ENCODE peak calls at places on chromosomes 11 and 22, in six cellular contexts. L is mammary epithelial cell, Z is mesenchymal stem cell, E is IMR-90, F is A549, G is lower lobe of right lung. T is an unnamed sample.

GRCh38 chr11:63889344-63889743 is 27.6 kb downstream of the RCOR2 start:
- DNase-seq in L (peak), Z (no peak), E (no peak), F (no peak), G (no peak), T (peak)

GRCh38 chr11:3165152-3165705 is at the start of gene OSBPL5:
- DNase-seq in L (peak), Z (peak), E (peak), F (peak), G (peak), T (no peak)

GRCh38 chr11:67022341-67022933 is 497 bp upstream of the SYT12 start:
- DNase-seq in L (peak), Z (no peak), E (peak), F (peak), G (no peak), T (no peak)

GRCh38 chr11:72048718-72049460 is 31.5 kb downstream of the NUMA1 start:
- DNase-seq in L (no peak), Z (no peak), E (no peak), F (no peak), G (no peak), T (no peak)

GRCh38 chr11:95832763-95833162 is 42.5 kb downstream of the CEP57 start:
- DNase-seq in L (no peak), Z (peak), E (peak), F (no peak), G (no peak), T (no peak)

GRCh38 chr22:40855104-40855959 is 1.1 kb downstream of the ST13 start:
- DNase-seq in L (peak), Z (peak), E (no peak), F (no peak), G (no peak), T (no peak)

GRCh38 chr11:59208956-59209355 is 3.8 kb downstream of the MPEG1 start:
- DNase-seq in L (peak), Z (no peak), E (peak), F (no peak), G (no peak), T (no peak)

GRCh38 chr22:49356428-49356827 is 471.2 kb downstream of the BRD1 start:
- DNase-seq in L (no peak), Z (no peak), E (no peak), F (no peak), G (no peak), T (no peak)

GRCh38 chr11:79266391-79266790 is 174.4 kb downstream of the TENM4 start:
- DNase-seq in L (no peak), Z (no peak), E (no peak), F (no peak), G (no peak), T (no peak)

GRCh38 chr11:98090861-98091575 is 929.7 kb upstream of the CNTN5 start:
- DNase-seq in L (no peak), Z (peak), E (no peak), F (no peak), G (no peak), T (no peak)

GRCh38 chr11:66335531-66336233 is 552 bp downstream of the RIN1 start:
- DNase-seq in L (peak), Z (peak), E (peak), F (no peak), G (peak), T (no peak)

GRCh38 chr11:60957188-60957587 is 5.2 kb upstream of the SLC15A3 start:
- DNase-seq in L (peak), Z (no peak), E (no peak), F (no peak), G (no peak), T (peak)

GRCh38 chr11:46896719-46897406 is 21.5 kb downstream of the LRP4 start:
- DNase-seq in L (peak), Z (peak), E (peak), F (peak), G (no peak), T (no peak)

GRCh38 chr11:12287009-12287373 is 90.4 kb upstream of the PARVA start:
- DNase-seq in L (peak), Z (peak), E (peak), F (peak), G (no peak), T (peak)

GRCh38 chr11:83680351-83680750 is 394.2 kb upstream of the CCDC90B start:
- DNase-seq in L (no peak), Z (no peak), E (no peak), F (no peak), G (no peak), T (no peak)

GRCh38 chr22:23183107-23183698 is 2.9 kb downstream of the BCR start:
- DNase-seq in L (peak), Z (peak), E (peak), F (no peak), G (peak), T (no peak)

GRCh38 chr11:554824-555499 is 5.6 kb downstream of the LMNTD2 start:
- DNase-seq in L (peak), Z (peak), E (no peak), F (peak), G (peak), T (no peak)

DNA sequence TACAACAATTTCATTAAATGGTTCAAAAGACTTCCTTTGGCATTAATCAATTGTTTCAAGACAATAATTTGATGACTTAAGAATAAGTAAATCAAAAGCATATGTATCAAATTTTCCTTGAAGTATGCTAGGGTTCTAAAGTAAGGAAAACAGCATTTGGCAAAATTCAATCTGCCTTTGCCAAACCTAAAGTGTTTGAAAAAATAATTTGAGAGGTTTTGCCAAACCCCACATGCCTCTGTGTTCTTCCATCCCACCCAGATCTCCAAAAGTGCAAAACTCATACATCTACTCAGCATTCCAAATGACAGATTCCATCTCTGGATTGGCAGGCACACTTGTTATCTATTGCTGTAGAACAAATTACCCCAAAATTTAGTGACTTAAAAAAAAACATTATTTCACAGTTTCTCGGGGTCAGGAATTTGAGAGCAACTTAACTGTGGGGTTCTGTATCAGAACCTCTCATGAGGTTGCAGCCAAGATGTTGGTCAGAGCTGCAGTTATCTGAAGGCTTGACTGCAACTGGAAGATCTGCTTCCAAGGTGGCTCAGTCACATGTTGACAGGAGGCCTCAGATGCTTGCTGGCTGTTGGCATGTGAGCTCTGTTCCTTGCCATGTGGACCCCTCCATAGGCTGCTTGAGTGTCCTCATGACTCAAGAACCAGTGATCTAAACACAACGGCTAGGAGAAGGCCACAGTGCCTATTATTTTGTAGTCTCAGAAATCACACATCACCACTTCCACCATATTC is 100.6 kb upstream of the ARHGAP42 start:
- DNase-seq in L (no peak), Z (no peak), E (no peak), F (no peak), G (no peak), T (no peak)
- H3K27ac ChIP-seq in L (no peak), Z (no peak), E (no peak), F (no peak), G (no peak), T (no peak)

DNA sequence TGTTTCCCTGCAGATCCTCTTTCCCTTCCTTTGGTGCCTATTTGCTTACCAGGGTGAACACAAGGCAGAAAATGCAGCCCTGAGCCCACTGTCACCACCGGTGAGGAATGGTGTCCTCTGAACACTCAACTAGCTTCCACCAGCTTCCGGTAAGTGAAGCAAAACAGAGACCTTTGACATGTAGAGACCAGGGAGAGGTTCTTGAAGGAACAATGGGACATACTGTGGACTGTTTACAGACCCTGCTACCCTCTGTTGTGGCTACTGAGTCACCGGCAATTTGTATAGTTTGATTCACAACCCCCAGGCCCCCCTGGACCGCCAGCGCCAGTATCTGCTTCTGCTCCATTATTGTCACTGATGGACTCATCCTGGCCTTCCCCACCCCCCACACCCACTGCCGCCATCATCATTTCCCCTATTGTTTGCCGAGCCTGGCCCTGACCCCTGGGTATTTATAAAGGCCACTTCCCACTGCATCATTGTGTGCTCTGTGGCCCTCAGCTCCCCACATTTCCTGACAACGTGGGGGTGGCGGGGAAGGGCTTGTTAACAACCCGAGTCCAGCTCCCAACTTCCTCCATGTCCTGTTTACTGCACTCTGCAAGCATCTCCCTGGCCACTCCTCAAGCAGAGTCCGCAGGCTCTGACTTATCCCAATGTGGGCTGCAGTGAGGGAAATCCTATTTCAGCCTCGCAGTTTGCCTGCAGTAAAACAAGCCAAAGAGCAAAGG is 252.9 kb downstream of the ETS1 start:
- DNase-seq in L (no peak), Z (no peak), E (no peak), F (no peak), G (peak), T (no peak)
- H3K27ac ChIP-seq in L (no peak), Z (no peak), E (no peak), F (no peak), G (peak), T (no peak)

DNA sequence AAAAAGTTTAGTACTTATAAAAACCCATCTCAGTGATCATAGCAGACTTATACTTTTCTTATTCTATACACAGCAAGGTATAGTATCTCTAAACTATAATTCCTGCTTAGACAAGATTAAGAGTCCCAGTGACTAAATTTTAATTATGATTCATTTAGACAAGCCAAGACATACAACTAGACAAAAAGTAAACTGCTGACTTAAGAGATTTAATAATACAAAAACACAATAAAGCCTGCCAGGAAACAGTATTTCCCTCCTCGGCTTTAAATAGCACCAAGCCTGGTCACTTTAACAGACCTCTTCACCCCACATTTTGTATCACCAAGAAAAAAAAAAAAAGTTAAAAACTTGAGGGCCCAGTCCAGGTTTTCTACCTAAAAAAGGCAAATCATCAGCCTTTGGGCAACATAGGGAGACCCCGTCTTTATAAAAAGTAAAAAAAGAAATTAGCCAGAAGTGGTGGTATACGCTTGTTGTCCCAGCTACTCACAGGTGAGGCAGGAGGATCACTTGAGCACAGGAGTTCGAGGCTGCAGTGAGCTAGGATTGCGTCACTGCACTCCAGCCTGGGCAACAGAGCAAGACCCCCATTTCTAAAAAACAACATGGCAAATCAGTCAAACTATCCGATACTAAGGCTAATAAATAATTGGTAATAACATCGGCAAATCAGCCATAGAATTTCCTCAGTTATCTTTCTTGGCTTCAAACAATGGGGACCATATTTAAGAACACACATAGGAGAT is 53.8 kb downstream of the SIK3 start:
- DNase-seq in L (peak), Z (no peak), E (no peak), F (no peak), G (no peak), T (no peak)
- H3K27ac ChIP-seq in L (no peak), Z (no peak), E (no peak), F (no peak), G (no peak), T (no peak)

GRCh38 chr11:9613118-9613829 is 39.8 kb downstream of the WEE1 start:
- DNase-seq in L (peak), Z (peak), E (peak), F (peak), G (peak), T (no peak)
- H3K27ac ChIP-seq in L (peak), Z (peak), E (peak), F (peak), G (peak), T (peak)

GRCh38 chr11:45846174-45846675 is 1.1 kb upstream of the CRY2 start:
- DNase-seq in L (no peak), Z (no peak), E (no peak), F (no peak), G (no peak), T (no peak)
- H3K27ac ChIP-seq in L (peak), Z (no peak), E (no peak), F (no peak), G (peak), T (no peak)

DNA sequence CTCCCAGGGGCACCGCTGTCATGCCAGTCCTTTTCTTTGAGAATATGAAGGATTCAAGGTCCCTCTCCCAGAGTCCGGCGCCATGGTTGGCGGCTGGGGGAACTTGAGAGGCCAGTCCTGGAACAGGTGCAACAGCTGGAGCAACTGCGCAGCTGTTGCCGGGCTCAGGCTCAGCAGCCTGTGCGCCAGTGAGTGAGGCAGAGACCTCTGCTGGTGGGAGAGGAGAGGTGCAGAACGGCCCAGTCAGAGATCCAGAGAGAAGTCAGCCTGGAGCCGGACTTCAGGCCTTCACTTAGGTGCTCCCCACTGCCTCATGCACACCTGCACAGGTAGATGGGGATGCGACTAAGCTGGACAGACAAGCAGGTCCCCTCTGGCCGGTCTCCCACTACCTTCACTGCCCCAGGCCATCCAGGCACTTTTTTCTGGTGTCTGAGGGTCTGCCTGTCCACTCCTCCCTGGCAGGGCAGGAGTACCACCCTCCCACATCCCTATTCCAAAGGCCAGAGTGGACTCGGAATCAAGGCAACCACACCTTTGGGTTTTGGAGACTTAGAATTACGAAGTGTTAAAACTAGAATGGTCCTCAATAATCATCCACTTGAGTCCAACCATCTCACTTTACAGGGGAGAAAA is 4.6 kb downstream of the CHRDL2 start:
- DNase-seq in L (peak), Z (peak), E (peak), F (peak), G (peak), T (peak)
- H3K27ac ChIP-seq in L (no peak), Z (no peak), E (peak), F (peak), G (no peak), T (no peak)

GRCh38 chr11:129631201-129631600 is 184.4 kb upstream of the TMEM45B start:
- DNase-seq in L (no peak), Z (no peak), E (no peak), F (no peak), G (no peak), T (no peak)
- H3K27ac ChIP-seq in L (no peak), Z (no peak), E (no peak), F (no peak), G (no peak), T (no peak)

DNA sequence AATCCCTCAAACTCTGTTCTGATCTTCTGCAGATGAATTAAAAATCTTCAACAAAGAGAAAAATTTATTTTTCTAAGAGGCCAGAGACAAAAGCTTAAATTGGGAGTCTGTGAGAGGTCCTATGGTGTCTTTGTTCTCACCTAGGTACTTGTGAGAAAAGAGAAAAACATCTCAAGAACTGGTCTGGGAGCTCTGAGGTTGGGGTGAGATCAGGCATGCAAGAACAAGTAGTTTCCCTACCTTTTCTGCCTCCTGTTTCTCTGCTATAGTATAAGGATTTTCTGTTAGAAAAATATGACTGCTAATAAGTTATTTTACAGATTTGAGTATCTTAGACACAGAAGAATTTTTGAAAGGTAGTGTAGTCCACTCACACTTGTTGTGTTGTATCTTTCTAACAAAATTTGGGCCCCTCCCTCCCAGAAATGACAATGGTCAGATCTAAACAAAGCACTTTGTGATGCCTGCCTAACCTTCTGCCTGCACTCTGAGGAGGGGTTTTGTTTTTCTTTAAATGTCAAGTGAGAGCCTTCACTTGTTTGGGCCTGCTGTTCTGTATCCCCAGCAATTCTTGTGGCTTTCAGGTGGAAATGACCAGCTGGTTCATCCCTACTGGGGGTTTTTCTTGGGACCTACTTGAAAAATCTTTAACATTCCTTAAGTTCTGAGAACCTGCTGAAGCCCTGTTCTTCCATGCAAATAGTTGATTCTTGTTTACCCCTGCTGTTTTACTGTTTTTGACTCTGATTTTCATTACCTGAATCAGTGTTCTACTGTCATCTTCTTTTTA is 13.6 kb upstream of the OR51S1 start:
- DNase-seq in L (no peak), Z (no peak), E (no peak), F (no peak), G (no peak), T (no peak)
- H3K27ac ChIP-seq in L (no peak), Z (no peak), E (no peak), F (no peak), G (no peak), T (no peak)